ENCODE peak calls at places on chromosomes 16 and 17, in eight cellular contexts. Y is HAP-1, R is mucosa of descending colon, T is endodermal cell, L is SJCRH30, I is neural progenitor cell, H is left ventricle myocardium inferior, G is ascending aorta. D is an unnamed sample. For H3K4me1, the result is how much of the 10 kb centered on the place peaks cover.

GRCh38 chr17:14308965-14309879 is 8.3 kb downstream of the HS3ST3B1 start:
- DNase-seq in Y (no peak), R (peak), T (peak), L (peak), I (peak), H (peak), G (peak), D (peak)

GRCh38 chr16:14324581-14324980 is 253.5 kb downstream of the MRTFB start:
- DNase-seq in Y (no peak), R (no peak), T (no peak), L (no peak), I (no peak), H (no peak), G (no peak), D (no peak)

GRCh38 chr16:51407199-51407598 is 256.1 kb upstream of the SALL1 start:
- DNase-seq in Y (no peak), R (no peak), T (no peak), L (no peak), I (no peak), H (no peak), G (no peak), D (no peak)

GRCh38 chr16:57446530-57447141 is 549 bp downstream of the CIAPIN1 start:
- DNase-seq in Y (peak), R (no peak), T (no peak), L (peak), I (no peak), H (peak), G (no peak), D (peak)

GRCh38 chr16:56300901-56301351 is 109.6 kb downstream of the GNAO1 start:
- DNase-seq in Y (no peak), R (no peak), T (no peak), L (no peak), I (peak), H (no peak), G (no peak), D (no peak)

GRCh38 chr17:47716381-47716780 is 16.7 kb upstream of the TBX21 start:
- DNase-seq in Y (no peak), R (no peak), T (no peak), L (no peak), I (no peak), H (no peak), G (no peak), D (no peak)

GRCh38 chr16:87924937-87925670 is 11.2 kb downstream of the CA5A start:
- DNase-seq in Y (no peak), R (no peak), T (no peak), L (no peak), I (no peak), H (peak), G (no peak), D (peak)

GRCh38 chr17:8288336-8289102 is at the start of gene RANGRF:
- DNase-seq in Y (peak), R (peak), T (peak), L (peak), I (peak), H (peak), G (peak), D (peak)

GRCh38 chr17:15377608-15378007 is 36.2 kb upstream of the TEKT3 start:
- DNase-seq in Y (peak), R (no peak), T (peak), L (peak), I (peak), H (no peak), G (no peak), D (no peak)

GRCh38 chr16:31301708-31302400 is 42.1 kb downstream of the ITGAM start:
- DNase-seq in Y (no peak), R (no peak), T (no peak), L (no peak), I (peak), H (no peak), G (no peak), D (no peak)

GRCh38 chr16:89476811-89477261 is 13.5 kb downstream of the ANKRD11 start:
- DNase-seq in Y (no peak), R (no peak), T (no peak), L (no peak), I (no peak), H (no peak), G (no peak), D (no peak)

GRCh38 chr17:80443916-80444708 is 29.1 kb downstream of the ENDOV start:
- DNase-seq in Y (no peak), R (no peak), T (peak), L (no peak), I (peak), H (no peak), G (no peak), D (no peak)

GRCh38 chr17:61593404-61593803 is 2.4 kb upstream of the NACA2 start:
- DNase-seq in Y (no peak), R (no peak), T (no peak), L (no peak), I (no peak), H (no peak), G (no peak), D (no peak)

GRCh38 chr17:78865682-78866390 is 25.2 kb upstream of the USP36 start:
- DNase-seq in Y (peak), R (peak), T (peak), L (peak), I (peak), H (peak), G (no peak), D (peak)

GRCh38 chr16:57017251-57017650 is 27.9 kb downstream of the NLRC5 start:
- DNase-seq in Y (no peak), R (no peak), T (no peak), L (no peak), I (no peak), H (no peak), G (no peak), D (no peak)

GRCh38 chr16:78962457-78962929 is 638.0 kb downstream of the MAF start:
- DNase-seq in Y (no peak), R (no peak), T (no peak), L (no peak), I (no peak), H (no peak), G (no peak), D (no peak)

GRCh38 chr17:80441133-80441578 is 26.2 kb downstream of the ENDOV start:
- DNase-seq in Y (peak), R (no peak), T (peak), L (peak), I (peak), H (peak), G (no peak), D (no peak)

GRCh38 chr16:67800252-67801046 is 5.9 kb downstream of the RANBP10 start:
- DNase-seq in Y (no peak), R (no peak), T (no peak), L (no peak), I (no peak), H (peak), G (no peak), D (no peak)

GRCh38 chr16:85514295-85514600 is 98.9 kb upstream of the GSE1 start:
- DNase-seq in Y (no peak), R (no peak), T (peak), L (no peak), I (no peak), H (peak), G (no peak), D (no peak)

GRCh38 chr16:27444470-27444869 is 42.5 kb downstream of the IL21R start:
- DNase-seq in Y (no peak), R (no peak), T (peak), L (no peak), I (no peak), H (no peak), G (no peak), D (no peak)

GRCh38 chr16:59170065-59170712 is 436.1 kb upstream of the GOT2 start:
- DNase-seq in Y (peak), R (no peak), T (peak), L (peak), I (no peak), H (no peak), G (no peak), D (no peak)

GRCh38 chr17:30554839-30555751 is 77.9 kb downstream of the GOSR1 start:
- DNase-seq in Y (no peak), R (no peak), T (peak), L (peak), I (peak), H (no peak), G (no peak), D (peak)

GRCh38 chr17:76791053-76791980 is 53.4 kb downstream of the MFSD11 start:
- DNase-seq in Y (peak), R (peak), T (no peak), L (no peak), I (no peak), H (no peak), G (no peak), D (peak)

GRCh38 chr16:74281285-74281684 is 15.3 kb upstream of the PSMD7 start:
- DNase-seq in Y (no peak), R (no peak), T (peak), L (no peak), I (peak), H (no peak), G (no peak), D (no peak)

DNA sequence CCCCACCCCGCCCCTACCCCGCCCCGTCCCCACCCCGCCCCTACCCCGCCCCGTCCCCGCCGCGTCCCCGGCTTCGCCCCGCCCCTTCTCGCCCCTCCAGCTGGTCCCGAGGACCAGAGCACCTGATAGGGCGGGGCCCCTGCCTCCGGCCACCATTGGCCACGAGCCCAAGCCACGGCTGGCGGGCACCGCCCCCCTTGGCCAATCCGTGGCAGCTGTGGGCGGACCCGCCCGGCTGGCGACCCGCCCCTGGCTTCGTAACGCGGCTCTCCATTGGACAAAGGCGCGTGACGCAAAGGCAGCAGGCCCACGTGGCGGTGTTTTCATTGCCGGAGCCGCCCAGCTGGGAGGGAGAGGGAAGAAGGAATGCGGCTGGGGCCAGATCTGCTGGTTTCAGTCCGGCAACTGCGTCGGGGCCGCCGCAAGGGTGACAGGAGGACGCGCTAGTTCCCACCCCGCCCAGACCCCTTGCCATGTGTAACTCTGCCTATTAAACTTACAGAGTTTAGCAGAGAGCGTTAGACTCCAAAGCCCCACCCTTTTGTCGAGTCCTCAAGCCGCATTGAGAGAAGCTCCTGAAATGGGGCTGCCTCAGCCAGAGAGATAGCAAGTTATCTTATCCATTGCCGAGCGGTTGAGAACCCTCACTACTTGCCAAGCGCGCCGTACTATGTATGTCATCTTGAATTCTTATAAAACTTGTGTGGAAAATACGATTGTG is 403 bp upstream of the WIPI1 start:
- DNase-seq in Y (peak), R (peak), T (peak), L (peak), I (peak), H (peak), G (peak), D (peak)
- H3K4me1 ChIP-seq in Y (under half), R (under half), T (under half), L (under half), I (under half), H (half or more), G (under half), D (under half)

GRCh38 chr17:20190605-20191004 is 181.4 kb downstream of the SPECC1 start:
- DNase-seq in Y (no peak), R (no peak), T (peak), L (no peak), I (no peak), H (no peak), G (no peak), D (no peak)
- H3K4me1 ChIP-seq in Y (under half), R (under half), T (under half), L (under half), I (under half), H (under half), G (under half), D (under half)

GRCh38 chr17:64019486-64020067 is 856 bp downstream of the ICAM2 start:
- DNase-seq in Y (no peak), R (no peak), T (peak), L (no peak), I (no peak), H (no peak), G (no peak), D (no peak)

GRCh38 chr17:64017381-64017980 is 3.0 kb downstream of the ICAM2 start:
- DNase-seq in Y (no peak), R (no peak), T (no peak), L (no peak), I (no peak), H (no peak), G (no peak), D (no peak)

GRCh38 chr17:64016974-64017373 is 3.5 kb downstream of the ICAM2 start:
- DNase-seq in Y (no peak), R (no peak), T (no peak), L (no peak), I (no peak), H (no peak), G (no peak), D (no peak)

GRCh38 chr17:64015447-64015846 is 5.0 kb downstream of the ICAM2 start:
- DNase-seq in Y (no peak), R (no peak), T (peak), L (no peak), I (no peak), H (no peak), G (no peak), D (no peak)

DNA sequence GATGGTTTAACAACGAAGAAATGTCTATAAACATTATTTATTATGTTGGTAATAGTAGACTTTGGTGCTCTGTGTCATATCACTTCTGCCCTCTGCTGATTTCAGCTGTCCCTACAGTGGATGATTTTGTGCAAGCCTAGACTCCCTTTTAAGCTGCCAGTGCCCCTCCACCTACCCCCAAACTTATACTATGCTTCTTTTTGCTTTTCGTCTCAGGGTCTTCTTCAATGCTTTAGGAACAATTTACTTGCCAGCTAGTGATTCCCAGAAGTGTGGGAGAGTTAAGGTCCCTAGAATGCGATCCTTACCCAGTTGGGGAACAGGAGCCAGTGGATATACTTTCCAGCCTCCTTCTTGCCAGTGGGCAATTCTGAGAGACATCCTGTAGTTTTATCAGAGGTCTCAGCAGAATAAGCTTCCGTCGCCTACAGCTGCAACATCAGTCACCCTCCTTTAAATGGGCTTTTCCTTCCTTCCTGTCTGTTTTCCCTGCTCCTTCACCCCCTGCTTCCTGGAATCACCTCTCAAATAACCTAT is 4.1 kb downstream of the ICAM2 start:
- DNase-seq in Y (no peak), R (no peak), T (peak), L (no peak), I (no peak), H (no peak), G (no peak), D (no peak)
- H3K4me1 ChIP-seq in Y (under half), R (under half), T (under half), L (under half), I (under half), H (under half), G (under half), D (under half)

DNA sequence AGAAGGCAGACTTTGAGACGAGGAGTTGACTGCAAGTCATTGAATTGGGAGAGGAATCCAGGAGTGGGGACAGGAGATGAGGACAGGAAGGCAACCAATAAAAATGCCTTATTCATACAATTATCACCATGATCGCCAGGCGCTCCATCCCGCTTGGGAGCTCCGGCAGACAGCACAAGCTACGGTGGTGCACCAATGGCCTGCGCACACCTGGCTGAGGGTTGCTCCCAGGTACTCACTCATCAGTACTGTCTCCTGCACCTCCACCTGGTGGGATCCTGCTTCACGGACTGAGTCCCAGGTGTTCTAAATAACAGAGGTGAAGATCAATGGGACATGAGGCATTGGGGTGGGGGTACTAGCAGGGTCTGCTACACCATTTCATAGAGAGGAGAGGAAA is 160.0 kb upstream of the TNRC6C start:
- DNase-seq in Y (no peak), R (no peak), T (no peak), L (no peak), I (no peak), H (no peak), G (no peak), D (no peak)
- H3K4me1 ChIP-seq in Y (under half), R (under half), T (under half), L (under half), I (under half), H (under half), G (under half), D (under half)

DNA sequence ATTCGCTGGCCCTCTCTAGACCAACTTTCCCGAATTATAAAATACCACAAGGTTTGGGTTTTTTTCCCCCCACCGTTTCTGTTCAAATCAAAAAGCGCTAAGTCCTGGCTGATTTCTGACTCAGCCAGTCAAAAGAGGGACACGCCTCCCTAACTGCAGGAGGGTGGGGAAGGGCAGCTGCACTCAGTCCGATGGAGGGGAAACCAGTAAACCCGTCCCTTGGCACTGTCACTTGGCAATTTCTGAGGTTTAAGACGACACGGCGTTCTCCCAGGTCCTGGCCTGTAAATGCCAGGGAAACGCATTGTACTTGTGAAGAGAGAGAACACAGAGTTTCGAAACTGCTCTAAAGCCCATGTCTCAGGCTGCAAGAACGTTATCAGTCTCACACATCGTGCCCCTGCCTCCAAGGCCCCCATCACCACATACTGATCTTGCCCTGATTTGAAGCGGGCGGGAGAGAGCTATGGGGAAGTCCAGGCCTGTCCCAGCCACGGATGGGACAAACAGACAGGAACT is 57.9 kb downstream of the ZFHX3 start:
- DNase-seq in Y (no peak), R (peak), T (peak), L (peak), I (peak), H (peak), G (peak), D (peak)
- H3K4me1 ChIP-seq in Y (under half), R (under half), T (under half), L (under half), I (under half), H (half or more), G (under half), D (half or more)

GRCh38 chr17:28523876-28524275 is 17.7 kb downstream of the FOXN1 start:
- DNase-seq in Y (no peak), R (peak), T (no peak), L (no peak), I (no peak), H (no peak), G (no peak), D (no peak)
- H3K4me1 ChIP-seq in Y (under half), R (under half), T (under half), L (under half), I (under half), H (under half), G (under half), D (under half)

GRCh38 chr17:57326348-57326747 is 70.0 kb downstream of the MSI2 start:
- DNase-seq in Y (no peak), R (no peak), T (no peak), L (no peak), I (no peak), H (no peak), G (no peak), D (no peak)
- H3K4me1 ChIP-seq in Y (under half), R (under half), T (under half), L (under half), I (under half), H (half or more), G (under half), D (under half)

GRCh38 chr17:57294075-57294474 is 37.8 kb downstream of the MSI2 start:
- DNase-seq in Y (no peak), R (no peak), T (peak), L (no peak), I (no peak), H (no peak), G (no peak), D (no peak)

GRCh38 chr17:57292086-57292485 is 35.8 kb downstream of the MSI2 start:
- DNase-seq in Y (no peak), R (no peak), T (no peak), L (no peak), I (no peak), H (no peak), G (no peak), D (no peak)

GRCh38 chr17:57290955-57291354 is 34.6 kb downstream of the MSI2 start:
- DNase-seq in Y (no peak), R (no peak), T (no peak), L (no peak), I (no peak), H (no peak), G (no peak), D (no peak)

GRCh38 chr17:57294629-57295501 is 38.5 kb downstream of the MSI2 start:
- DNase-seq in Y (no peak), R (no peak), T (peak), L (peak), I (no peak), H (peak), G (no peak), D (no peak)

DNA sequence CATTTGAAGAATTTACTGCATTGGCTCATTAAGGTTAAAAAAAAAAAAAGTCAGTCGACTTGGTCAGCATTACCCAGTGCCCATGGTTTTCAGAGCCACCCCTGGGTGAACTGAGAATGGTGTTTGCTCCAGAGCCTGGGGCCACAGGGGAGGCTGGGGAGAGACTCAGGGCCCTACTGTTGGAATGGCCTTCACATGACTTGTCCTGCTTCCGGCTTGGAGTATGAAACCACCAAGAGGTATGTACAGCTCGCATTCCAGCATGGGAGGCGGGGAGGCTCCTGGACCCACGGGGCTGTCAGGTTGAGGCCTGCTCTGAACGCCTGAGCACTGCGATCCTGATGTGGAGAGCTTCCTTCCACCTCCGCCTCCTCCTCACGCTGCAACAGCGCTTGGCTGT is 36.8 kb downstream of the MSI2 start:
- DNase-seq in Y (no peak), R (no peak), T (no peak), L (peak), I (no peak), H (peak), G (no peak), D (no peak)
- H3K4me1 ChIP-seq in Y (under half), R (under half), T (under half), L (under half), I (under half), H (half or more), G (under half), D (under half)